ENCODE peak calls at places on chromosomes 11 and 22, in seven cellular contexts. S is right cardiac atrium; B is stomach; J is IMR-90; M is sigmoid colon; Y is CD8-positive, alpha-beta T cell; N is DND-41. R is an unnamed sample. For H3K9me3, the result is how much of the 10 kb centered on the place peaks cover.

GRCh38 chr11:104883342-104883741 is 14.9 kb downstream of the CASP12 start:
- DNase-seq in S (no peak), B (no peak), J (no peak), M (no peak), Y (no peak), N (no peak), R (no peak)

GRCh38 chr11:99739464-99740089 is 718.8 kb downstream of the CNTN5 start:
- DNase-seq in S (no peak), B (no peak), J (peak), M (no peak), Y (no peak), N (no peak), R (peak)

GRCh38 chr22:30733081-30733680 is 38.5 kb downstream of the OSBP2 start:
- DNase-seq in S (no peak), B (no peak), J (peak), M (no peak), Y (no peak), N (no peak), R (peak)

GRCh38 chr22:47918276-47918928 is 1156.0 kb downstream of the TBC1D22A start:
- DNase-seq in S (no peak), B (no peak), J (no peak), M (no peak), Y (peak), N (peak), R (no peak)

GRCh38 chr11:131389582-131389981 is 19.2 kb downstream of the NTM start:
- DNase-seq in S (no peak), B (no peak), J (no peak), M (no peak), Y (no peak), N (no peak), R (no peak)

GRCh38 chr22:27825174-27825573 is 23.6 kb upstream of the MN1 start:
- DNase-seq in S (no peak), B (no peak), J (no peak), M (no peak), Y (no peak), N (peak), R (no peak)

GRCh38 chr11:109696191-109696897 is 274.4 kb downstream of the C11orf87 start:
- DNase-seq in S (no peak), B (no peak), J (peak), M (no peak), Y (no peak), N (no peak), R (no peak)

GRCh38 chr11:126348806-126349582 is 6.5 kb upstream of the ST3GAL4 start:
- DNase-seq in S (peak), B (no peak), J (peak), M (no peak), Y (no peak), N (no peak), R (no peak)

GRCh38 chr11:66126064-66126463 is 56.0 kb downstream of the PACS1 start:
- DNase-seq in S (no peak), B (no peak), J (no peak), M (no peak), Y (no peak), N (no peak), R (no peak)
- H3K27ac ChIP-seq in S (peak), B (peak), J (no peak), M (peak), Y (no peak), N (no peak), R (no peak)

GRCh38 chr11:55697817-55698216 is 35.8 kb downstream of the OR4C6 start:
- DNase-seq in S (no peak), B (no peak), J (no peak), M (no peak), Y (no peak), N (no peak), R (no peak)
- H3K9me3 ChIP-seq in S (under half), B (under half), J (under half), M (under half), Y (under half), N (under half), R (under half)

GRCh38 chr11:111976119-111976518 is 39.0 kb downstream of the DIXDC1 start:
- DNase-seq in S (no peak), B (no peak), J (no peak), M (no peak), Y (no peak), N (no peak), R (no peak)

GRCh38 chr11:111975076-111975806 is 38.1 kb downstream of the DIXDC1 start:
- DNase-seq in S (peak), B (no peak), J (no peak), M (no peak), Y (no peak), N (no peak), R (no peak)

GRCh38 chr11:111978028-111978771 is 41.1 kb downstream of the DIXDC1 start:
- DNase-seq in S (peak), B (no peak), J (peak), M (peak), Y (no peak), N (no peak), R (peak)

GRCh38 chr11:111976614-111977140 is 39.5 kb downstream of the DIXDC1 start:
- DNase-seq in S (peak), B (no peak), J (no peak), M (peak), Y (no peak), N (no peak), R (no peak)

GRCh38 chr11:111977141-111978027 is 40.2 kb downstream of the DIXDC1 start:
- DNase-seq in S (peak), B (peak), J (no peak), M (peak), Y (peak), N (no peak), R (no peak)
- H3K27ac ChIP-seq in S (peak), B (peak), J (peak), M (peak), Y (no peak), N (no peak), R (no peak)

GRCh38 chr11:14347494-14347893 is 11.5 kb downstream of the RRAS2 start:
- DNase-seq in S (no peak), B (no peak), J (no peak), M (no peak), Y (no peak), N (no peak), R (no peak)
- H3K9me3 ChIP-seq in S (under half), B (under half), J (under half), M (under half), Y (under half), N (under half), R (under half)

GRCh38 chr22:50482107-50483074 is 1.0 kb downstream of the ADM2 start:
- DNase-seq in S (peak), B (no peak), J (no peak), M (no peak), Y (no peak), N (no peak), R (no peak)
- H3K27ac ChIP-seq in S (no peak), B (peak), J (peak), M (no peak), Y (no peak), N (no peak), R (no peak)

GRCh38 chr11:55357560-55358184 is 10.1 kb upstream of the OR4A15 start:
- DNase-seq in S (no peak), B (no peak), J (no peak), M (no peak), Y (no peak), N (no peak), R (no peak)
- H3K9me3 ChIP-seq in S (under half), B (under half), J (under half), M (under half), Y (under half), N (under half), R (under half)

R was measured in AG04450.